ENCODE peak calls at places on chromosomes 3 and 15, in ten cellular contexts. F, D, I, B, Y, X, Q, C, V and E are unnamed samples.

GRCh38 chr3:88188436-88188835 is 38.7 kb downstream of the C3orf38 start:
- DNase-seq in F (no peak), D (no peak), I (peak; percentile 62), B (peak; percentile 71), Y (no peak), X (no peak), Q (no peak), C (no peak), V (no peak), E (no peak)

GRCh38 chr3:135736740-135737139 is 228.8 kb upstream of the PPP2R3A start:
- DNase-seq in F (no peak), D (no peak), I (no peak), B (peak; percentile 15), Y (no peak), X (peak; percentile 45), Q (no peak), C (no peak), V (no peak), E (peak; percentile 17)

GRCh38 chr3:23508464-23508863 is 297.3 kb upstream of the UBE2E1 start:
- DNase-seq in F (no peak), D (no peak), I (no peak), B (no peak), Y (no peak), X (no peak), Q (no peak), C (no peak), V (no peak), E (no peak)

GRCh38 chr15:99387769-99388168 is 136.5 kb downstream of the LRRC28 start:
- DNase-seq in F (no peak), D (no peak), I (no peak), B (no peak), Y (no peak), X (no peak), Q (no peak), C (no peak), V (no peak), E (no peak)

GRCh38 chr3:21934576-21934975 is 183.6 kb upstream of the ZNF385D start:
- DNase-seq in F (no peak), D (no peak), I (no peak), B (no peak), Y (no peak), X (no peak), Q (no peak), C (no peak), V (no peak), E (no peak)

GRCh38 chr3:13881536-13882410 is 1.9 kb upstream of the WNT7A start:
- DNase-seq in F (no peak), D (no peak), I (no peak), B (no peak), Y (no peak), X (no peak), Q (no peak), C (no peak), V (no peak), E (no peak)

GRCh38 chr3:25547103-25547502 is 117.6 kb downstream of the TOP2B start:
- DNase-seq in F (no peak), D (no peak), I (no peak), B (no peak), Y (no peak), X (no peak), Q (no peak), C (no peak), V (no peak), E (no peak)

GRCh38 chr3:5798809-5799208 is 611.3 kb downstream of the EDEM1 start:
- DNase-seq in F (no peak), D (no peak), I (no peak), B (no peak), Y (no peak), X (no peak), Q (no peak), C (no peak), V (no peak), E (no peak)

GRCh38 chr15:82838096-82838735 is 28.8 kb downstream of the WHAMM start:
- DNase-seq in F (no peak), D (no peak), I (no peak), B (no peak), Y (no peak), X (no peak), Q (no peak), C (no peak), V (no peak), E (no peak)

GRCh38 chr15:41024880-41025279 is 71.6 kb downstream of the CHAC1 start:
- DNase-seq in F (no peak), D (no peak), I (no peak), B (no peak), Y (no peak), X (no peak), Q (no peak), C (no peak), V (no peak), E (no peak)

GRCh38 chr3:31011383-31011782 is 116.9 kb upstream of the GADL1 start:
- DNase-seq in F (no peak), D (no peak), I (no peak), B (no peak), Y (no peak), X (no peak), Q (no peak), C (no peak), V (no peak), E (no peak)

GRCh38 chr3:197802505-197803459 is 11.7 kb downstream of the LRCH3 start:
- DNase-seq in F (no peak), D (no peak), I (no peak), B (no peak), Y (no peak), X (no peak), Q (no peak), C (no peak), V (no peak), E (peak; percentile 14)

GRCh38 chr15:100042558-100042957 is 299.2 kb downstream of the ADAMTS17 start:
- DNase-seq in F (no peak), D (no peak), I (no peak), B (peak; percentile 47), Y (no peak), X (peak; percentile 48), Q (no peak), C (no peak), V (no peak), E (no peak)

GRCh38 chr3:177084616-177085015 is 112.7 kb downstream of the TBL1XR1 start:
- DNase-seq in F (no peak), D (no peak), I (no peak), B (no peak), Y (no peak), X (no peak), Q (no peak), C (no peak), V (no peak), E (no peak)

GRCh38 chr3:58251653-58252052 is 14.1 kb downstream of the ABHD6 start:
- DNase-seq in F (no peak), D (no peak), I (no peak), B (no peak), Y (no peak), X (no peak), Q (no peak), C (no peak), V (no peak), E (no peak)

GRCh38 chr3:168002786-168003368 is 92.8 kb downstream of the GOLIM4 start:
- DNase-seq in F (peak; percentile 62), D (no peak), I (no peak), B (peak; percentile 13), Y (no peak), X (peak; percentile 13), Q (no peak), C (no peak), V (no peak), E (peak; percentile 20)

GRCh38 chr3:194212869-194213320 is 76.9 kb downstream of the HES1 start:
- DNase-seq in F (no peak), D (no peak), I (no peak), B (no peak), Y (no peak), X (no peak), Q (no peak), C (no peak), V (no peak), E (no peak)

GRCh38 chr3:134334901-134335280 is 39.4 kb downstream of the AMOTL2 start:
- DNase-seq in F (no peak), D (no peak), I (no peak), B (no peak), Y (no peak), X (no peak), Q (no peak), C (no peak), V (no peak), E (no peak)

GRCh38 chr3:185318136-185318535 is 44.8 kb upstream of the MAP3K13 start:
- DNase-seq in F (no peak), D (no peak), I (no peak), B (peak; percentile 47), Y (no peak), X (no peak), Q (no peak), C (no peak), V (no peak), E (no peak)

GRCh38 chr3:124118397-124118796 is 126.5 kb upstream of the ROPN1 start:
- DNase-seq in F (no peak), D (no peak), I (no peak), B (no peak), Y (no peak), X (no peak), Q (no peak), C (no peak), V (no peak), E (no peak)

GRCh38 chr3:14358426-14359211 is 43.8 kb upstream of the SLC6A6 start:
- DNase-seq in F (no peak), D (no peak), I (no peak), B (no peak), Y (no peak), X (no peak), Q (peak; percentile 93), C (no peak), V (no peak), E (no peak)

GRCh38 chr15:74240002-74240568 is 4.0 kb downstream of the CCDC33 start:
- DNase-seq in F (peak; percentile 87), D (no peak), I (peak; percentile 77), B (peak; percentile 96), Y (no peak), X (peak; percentile 26), Q (peak; percentile 67), C (no peak), V (no peak), E (peak; percentile 29)

GRCh38 chr3:15438988-15439387 is 11.6 kb downstream of the EAF1 start:
- DNase-seq in F (no peak), D (no peak), I (no peak), B (no peak), Y (no peak), X (no peak), Q (no peak), C (no peak), V (no peak), E (no peak)

GRCh38 chr3:27349832-27350231 is 19.4 kb downstream of the NEK10 start:
- DNase-seq in F (peak; percentile 19), D (no peak), I (no peak), B (no peak), Y (no peak), X (no peak), Q (no peak), C (no peak), V (no peak), E (no peak)

GRCh38 chr15:37891754-37892368 is 42.6 kb upstream of the TMCO5A start:
- DNase-seq in F (peak; percentile 59), D (no peak), I (peak; percentile 7), B (peak; percentile 44), Y (no peak), X (peak; percentile 32), Q (no peak), C (no peak), V (no peak), E (peak; percentile 40)